ENCODE peak calls at places on chromosomes 7 and 10, in six cellular contexts. K is sciatic nerve; N is CD8-positive, alpha-beta memory T cell; O is stimulated activated CD8-positive, alpha-beta memory T cell treated with anti-CD3 and anti-CD28 coated beads, Interleukin-15, amount 100 ng/mL, for 24 hours; Z is T-helper 2 cell; U is HEK293T. H is an unnamed sample.

GRCh38 chr10:43569681-43570080 is 4.7 kb downstream of the ZNF239 start:
- DNase-seq in K (no peak), Z (no peak), N (no peak), O (no peak), U (no peak), H (no peak)

GRCh38 chr10:5557799-5558771 is 33.3 kb downstream of the CALML3 start:
- DNase-seq in N (no peak), K (peak; percentile 55), O (no peak), Z (no peak), U (no peak), H (no peak)

GRCh38 chr7:39741942-39742623 is 118.7 kb downstream of the RALA start:
- DNase-seq in N (peak; percentile 14), O (no peak), U (peak; percentile 56), K (peak; percentile 65), Z (peak; percentile 15), H (no peak)

GRCh38 chr7:52565980-52566379 is 469.5 kb upstream of the POM121L12 start:
- DNase-seq in U (no peak), N (no peak), K (no peak), O (no peak), Z (no peak), H (no peak)

GRCh38 chr10:131081386-131081785 is 230.1 kb downstream of the TCERG1L start:
- DNase-seq in Z (no peak), O (no peak), K (peak; percentile 51), U (no peak), N (no peak), H (no peak)

GRCh38 chr7:16587785-16588184 is 57.8 kb downstream of the ANKMY2 start:
- DNase-seq in O (no peak), N (no peak), Z (no peak), U (no peak), K (no peak), H (no peak)

GRCh38 chr10:61028861-61029361 is 84.9 kb upstream of the RHOBTB1 start:
- DNase-seq in N (no peak), O (no peak), K (no peak), Z (no peak), U (no peak), H (no peak)

GRCh38 chr7:28778781-28779180 is 179.3 kb downstream of the TRIL start:
- DNase-seq in N (no peak), U (no peak), K (no peak), O (no peak), Z (no peak), H (no peak)

GRCh38 chr7:99860281-99861127 is 16.3 kb downstream of the OR2AE1 start:
- DNase-seq in O (no peak), Z (no peak), N (no peak), K (peak; percentile 73), U (no peak), H (no peak)

GRCh38 chr7:74466196-74466813 is 12.6 kb downstream of the GTF2IRD1 start:
- DNase-seq in U (no peak), O (no peak), N (no peak), Z (no peak), K (no peak), H (no peak)

GRCh38 chr7:8747338-8747737 is 313.9 kb downstream of the NXPH1 start:
- DNase-seq in K (no peak), U (no peak), Z (no peak), N (no peak), O (no peak), H (no peak)

GRCh38 chr10:103847909-103848468 is 7.4 kb downstream of the SH3PXD2A start:
- DNase-seq in U (peak; percentile 62), K (no peak), Z (no peak), O (no peak), N (no peak), H (no peak)

GRCh38 chr7:150897502-150898474 is 45.5 kb downstream of the AOC1 start:
- DNase-seq in N (no peak), Z (no peak), O (no peak), K (no peak), U (no peak), H (no peak)

GRCh38 chr7:101165958-101166602 is 711 bp upstream of the VGF start:
- DNase-seq in U (no peak), K (no peak), N (no peak), O (no peak), Z (no peak), H (no peak)

GRCh38 chr7:130353196-130353595 is 8.6 kb downstream of the CPA5 start:
- DNase-seq in Z (no peak), O (no peak), K (no peak), N (no peak), U (no peak), H (no peak)

GRCh38 chr10:132149261-132149660 is 37.5 kb upstream of the DPYSL4 start:
- DNase-seq in K (no peak), U (no peak), O (no peak), Z (no peak), N (no peak), H (no peak)

GRCh38 chr10:80199828-80200227 is 5.5 kb downstream of the ANXA11 start:
- DNase-seq in K (no peak), O (no peak), U (no peak), Z (no peak), N (no peak), H (no peak)

GRCh38 chr10:133608855-133609254 is 17.7 kb downstream of the FRG2B start:
- DNase-seq in O (no peak), K (no peak), Z (no peak), U (peak; percentile 28), N (no peak), H (no peak)

GRCh38 chr10:69749180-69750010 is 52.3 kb upstream of the COL13A1 start:
- DNase-seq in U (no peak), N (no peak), K (no peak), O (no peak), Z (no peak), H (no peak)

GRCh38 chr10:114532226-114532625 is 125.8 kb downstream of the ABLIM1 start:
- DNase-seq in O (no peak), K (no peak), Z (no peak), U (no peak), N (no peak), H (no peak)

GRCh38 chr7:47531584-47532492 is 50.1 kb downstream of the TNS3 start:
- DNase-seq in O (no peak), Z (no peak), N (no peak), K (no peak), U (no peak), H (no peak)

GRCh38 chr7:143177374-143178119 is 5.7 kb upstream of the TAS2R39 start:
- DNase-seq in K (no peak), O (no peak), U (no peak), N (no peak), Z (no peak), H (no peak)

GRCh38 chr10:3754727-3755439 is 30.1 kb downstream of the KLF6 start:
- DNase-seq in K (no peak), Z (no peak), N (no peak), O (no peak), U (no peak), H (no peak)

H was measured in effector memory CD4-positive, alpha-beta T cell.